ENCODE peak calls at places on chromosomes 16 and 17, in four cellular contexts. One of them, this sample, is unnamed.

GRCh38 chr16:5756969-5757368 is 659.4 kb upstream of the EEF2KMT start:
- DNase-seq in central memory CD4-positive, alpha-beta T cell: no peak
- DNase-seq in activated CD4-positive, alpha-beta T cell treated with anti-CD3 and anti-CD28 coated beads, Interleukin-2, amount 50 U/mL, for 1 hour: no peak
- DNase-seq in dermis microvascular lymphatic vessel endothelial cell: no peak
- DNase-seq in this sample: no peak

GRCh38 chr17:6589266-6589946 is 33.1 kb upstream of the PITPNM3 start:
- DNase-seq in activated CD4-positive, alpha-beta T cell treated with anti-CD3 and anti-CD28 coated beads, Interleukin-2, amount 50 U/mL, for 1 hour: no peak
- DNase-seq in dermis microvascular lymphatic vessel endothelial cell: no peak
- DNase-seq in central memory CD4-positive, alpha-beta T cell: no peak
- DNase-seq in this sample: no peak

GRCh38 chr17:30203471-30203981 is 32.0 kb downstream of the SLC6A4 start:
- DNase-seq in central memory CD4-positive, alpha-beta T cell: no peak
- DNase-seq in activated CD4-positive, alpha-beta T cell treated with anti-CD3 and anti-CD28 coated beads, Interleukin-2, amount 50 U/mL, for 1 hour: no peak
- DNase-seq in dermis microvascular lymphatic vessel endothelial cell: no peak
- DNase-seq in this sample: no peak

GRCh38 chr16:12802661-12803060 is 1.0 kb downstream of the CPPED1 start:
- DNase-seq in central memory CD4-positive, alpha-beta T cell: no peak
- DNase-seq in dermis microvascular lymphatic vessel endothelial cell: no peak
- DNase-seq in activated CD4-positive, alpha-beta T cell treated with anti-CD3 and anti-CD28 coated beads, Interleukin-2, amount 50 U/mL, for 1 hour: no peak
- DNase-seq in this sample: no peak

GRCh38 chr16:49795513-49795912 is 60.4 kb downstream of the ZNF423 start:
- DNase-seq in activated CD4-positive, alpha-beta T cell treated with anti-CD3 and anti-CD28 coated beads, Interleukin-2, amount 50 U/mL, for 1 hour: no peak
- DNase-seq in central memory CD4-positive, alpha-beta T cell: no peak
- DNase-seq in dermis microvascular lymphatic vessel endothelial cell: no peak
- DNase-seq in this sample: no peak

GRCh38 chr17:58120195-58120822 is 27.9 kb upstream of the OR4D1 start:
- DNase-seq in activated CD4-positive, alpha-beta T cell treated with anti-CD3 and anti-CD28 coated beads, Interleukin-2, amount 50 U/mL, for 1 hour: peak; percentile 46
- DNase-seq in central memory CD4-positive, alpha-beta T cell: peak; percentile 47
- DNase-seq in dermis microvascular lymphatic vessel endothelial cell: peak; percentile 31
- DNase-seq in this sample: peak; percentile 75

GRCh38 chr16:69083306-69083941 is 22.0 kb upstream of the HAS3 start:
- DNase-seq in central memory CD4-positive, alpha-beta T cell: no peak
- DNase-seq in activated CD4-positive, alpha-beta T cell treated with anti-CD3 and anti-CD28 coated beads, Interleukin-2, amount 50 U/mL, for 1 hour: no peak
- DNase-seq in dermis microvascular lymphatic vessel endothelial cell: no peak
- DNase-seq in this sample: no peak

GRCh38 chr16:85908889-85909584 is 10.1 kb downstream of the IRF8 start:
- DNase-seq in central memory CD4-positive, alpha-beta T cell: no peak
- DNase-seq in dermis microvascular lymphatic vessel endothelial cell: no peak
- DNase-seq in activated CD4-positive, alpha-beta T cell treated with anti-CD3 and anti-CD28 coated beads, Interleukin-2, amount 50 U/mL, for 1 hour: no peak
- DNase-seq in this sample: no peak

GRCh38 chr16:69014811-69015210 is 90.6 kb upstream of the HAS3 start:
- DNase-seq in dermis microvascular lymphatic vessel endothelial cell: no peak
- DNase-seq in central memory CD4-positive, alpha-beta T cell: no peak
- DNase-seq in activated CD4-positive, alpha-beta T cell treated with anti-CD3 and anti-CD28 coated beads, Interleukin-2, amount 50 U/mL, for 1 hour: no peak
- DNase-seq in this sample: no peak

GRCh38 chr16:5024632-5025031 is 9.1 kb downstream of the NAGPA start:
- DNase-seq in dermis microvascular lymphatic vessel endothelial cell: peak; percentile 9
- DNase-seq in activated CD4-positive, alpha-beta T cell treated with anti-CD3 and anti-CD28 coated beads, Interleukin-2, amount 50 U/mL, for 1 hour: no peak
- DNase-seq in central memory CD4-positive, alpha-beta T cell: no peak
- DNase-seq in this sample: peak; percentile 21

GRCh38 chr16:66116163-66116792 is 250.2 kb upstream of the CDH5 start:
- DNase-seq in activated CD4-positive, alpha-beta T cell treated with anti-CD3 and anti-CD28 coated beads, Interleukin-2, amount 50 U/mL, for 1 hour: no peak
- DNase-seq in central memory CD4-positive, alpha-beta T cell: no peak
- DNase-seq in dermis microvascular lymphatic vessel endothelial cell: no peak
- DNase-seq in this sample: no peak

GRCh38 chr17:32341141-32341856 is 674 bp downstream of the C17orf75 start:
- DNase-seq in activated CD4-positive, alpha-beta T cell treated with anti-CD3 and anti-CD28 coated beads, Interleukin-2, amount 50 U/mL, for 1 hour: peak; percentile 52
- DNase-seq in dermis microvascular lymphatic vessel endothelial cell: peak; percentile 50
- DNase-seq in central memory CD4-positive, alpha-beta T cell: peak; percentile 72
- DNase-seq in this sample: peak; percentile 73

GRCh38 chr17:78535285-78536197 is 41.7 kb downstream of the DNAH17 start:
- DNase-seq in dermis microvascular lymphatic vessel endothelial cell: peak; percentile 58
- DNase-seq in activated CD4-positive, alpha-beta T cell treated with anti-CD3 and anti-CD28 coated beads, Interleukin-2, amount 50 U/mL, for 1 hour: no peak
- DNase-seq in central memory CD4-positive, alpha-beta T cell: peak; percentile 27
- DNase-seq in this sample: peak; percentile 72

GRCh38 chr16:70693231-70693671 is 7.4 kb upstream of the MTSS2 start:
- DNase-seq in central memory CD4-positive, alpha-beta T cell: no peak
- DNase-seq in dermis microvascular lymphatic vessel endothelial cell: no peak
- DNase-seq in activated CD4-positive, alpha-beta T cell treated with anti-CD3 and anti-CD28 coated beads, Interleukin-2, amount 50 U/mL, for 1 hour: no peak
- DNase-seq in this sample: no peak

GRCh38 chr16:2026461-2027023 is at the start of gene NHERF2:
- DNase-seq in central memory CD4-positive, alpha-beta T cell: no peak
- DNase-seq in dermis microvascular lymphatic vessel endothelial cell: no peak
- DNase-seq in activated CD4-positive, alpha-beta T cell treated with anti-CD3 and anti-CD28 coated beads, Interleukin-2, amount 50 U/mL, for 1 hour: no peak
- DNase-seq in this sample: peak; percentile 62

GRCh38 chr16:89344314-89344828 is 126.9 kb downstream of the ZNF778 start:
- DNase-seq in central memory CD4-positive, alpha-beta T cell: no peak
- DNase-seq in dermis microvascular lymphatic vessel endothelial cell: no peak
- DNase-seq in activated CD4-positive, alpha-beta T cell treated with anti-CD3 and anti-CD28 coated beads, Interleukin-2, amount 50 U/mL, for 1 hour: no peak
- DNase-seq in this sample: no peak

GRCh38 chr17:40443988-40444899 is 994 bp downstream of the IGFBP4 start:
- DNase-seq in central memory CD4-positive, alpha-beta T cell: no peak
- DNase-seq in activated CD4-positive, alpha-beta T cell treated with anti-CD3 and anti-CD28 coated beads, Interleukin-2, amount 50 U/mL, for 1 hour: no peak
- DNase-seq in dermis microvascular lymphatic vessel endothelial cell: no peak
- DNase-seq in this sample: no peak

GRCh38 chr17:1644493-1645206 is 882 bp downstream of the SCARF1 start:
- DNase-seq in dermis microvascular lymphatic vessel endothelial cell: no peak
- DNase-seq in central memory CD4-positive, alpha-beta T cell: no peak
- DNase-seq in activated CD4-positive, alpha-beta T cell treated with anti-CD3 and anti-CD28 coated beads, Interleukin-2, amount 50 U/mL, for 1 hour: no peak
- DNase-seq in this sample: peak; percentile 50

GRCh38 chr16:473046-474043 is 47.9 kb downstream of the RAB11FIP3 start:
- DNase-seq in activated CD4-positive, alpha-beta T cell treated with anti-CD3 and anti-CD28 coated beads, Interleukin-2, amount 50 U/mL, for 1 hour: no peak
- DNase-seq in dermis microvascular lymphatic vessel endothelial cell: no peak
- DNase-seq in central memory CD4-positive, alpha-beta T cell: no peak
- DNase-seq in this sample: no peak

GRCh38 chr16:82631701-82632685 is 5.2 kb downstream of the CDH13 start:
- DNase-seq in central memory CD4-positive, alpha-beta T cell: no peak
- DNase-seq in activated CD4-positive, alpha-beta T cell treated with anti-CD3 and anti-CD28 coated beads, Interleukin-2, amount 50 U/mL, for 1 hour: no peak
- DNase-seq in dermis microvascular lymphatic vessel endothelial cell: no peak
- DNase-seq in this sample: peak; percentile 45

GRCh38 chr17:31413871-31414589 is 22.6 kb downstream of the RAB11FIP4 start:
- DNase-seq in dermis microvascular lymphatic vessel endothelial cell: no peak
- DNase-seq in central memory CD4-positive, alpha-beta T cell: no peak
- DNase-seq in activated CD4-positive, alpha-beta T cell treated with anti-CD3 and anti-CD28 coated beads, Interleukin-2, amount 50 U/mL, for 1 hour: no peak
- DNase-seq in this sample: no peak

GRCh38 chr17:66633322-66633965 is 201.5 kb upstream of the CACNG5 start:
- DNase-seq in central memory CD4-positive, alpha-beta T cell: no peak
- DNase-seq in activated CD4-positive, alpha-beta T cell treated with anti-CD3 and anti-CD28 coated beads, Interleukin-2, amount 50 U/mL, for 1 hour: no peak
- DNase-seq in dermis microvascular lymphatic vessel endothelial cell: no peak
- DNase-seq in this sample: peak; percentile 43

GRCh38 chr16:70738083-70738977 is 52.5 kb upstream of the MTSS2 start:
- DNase-seq in dermis microvascular lymphatic vessel endothelial cell: peak; percentile 90
- DNase-seq in central memory CD4-positive, alpha-beta T cell: peak; percentile 4
- DNase-seq in activated CD4-positive, alpha-beta T cell treated with anti-CD3 and anti-CD28 coated beads, Interleukin-2, amount 50 U/mL, for 1 hour: no peak
- DNase-seq in this sample: peak; percentile 93

GRCh38 chr16:2912330-2913199 is 834 bp downstream of the FLYWCH1 start:
- DNase-seq in activated CD4-positive, alpha-beta T cell treated with anti-CD3 and anti-CD28 coated beads, Interleukin-2, amount 50 U/mL, for 1 hour: peak; percentile 23
- DNase-seq in dermis microvascular lymphatic vessel endothelial cell: peak; percentile 38
- DNase-seq in central memory CD4-positive, alpha-beta T cell: peak; percentile 27
- DNase-seq in this sample: peak; percentile 68

GRCh38 chr17:15885770-15886169 is 59.2 kb upstream of the ADORA2B start:
- DNase-seq in activated CD4-positive, alpha-beta T cell treated with anti-CD3 and anti-CD28 coated beads, Interleukin-2, amount 50 U/mL, for 1 hour: no peak
- DNase-seq in central memory CD4-positive, alpha-beta T cell: no peak
- DNase-seq in dermis microvascular lymphatic vessel endothelial cell: no peak
- DNase-seq in this sample: peak; percentile 41

This sample was measured in lung microvascular endothelial cell.